ENCODE peak calls at places on chromosome 20, in four cellular contexts. D is H1, O is GM12878, E is HEK293T. X is an unnamed sample.

GRCh38 chr20:25540273-25540672 is 45.1 kb downstream of the NINL start:
- DNase-seq in D (no peak), O (no peak), E (no peak), X (no peak)

GRCh38 chr20:3307078-3307477 is 68.1 kb upstream of the SLC4A11 start:
- DNase-seq in D (no peak), O (no peak), E (no peak), X (no peak)

GRCh38 chr20:13028001-13028400 is 19.2 kb downstream of the SPTLC3 start:
- DNase-seq in D (no peak), O (no peak), E (no peak), X (no peak)

GRCh38 chr20:46688151-46689081 is 828 bp downstream of the TP53RK start:
- DNase-seq in D (no peak), O (no peak), E (no peak), X (no peak)

GRCh38 chr20:58045579-58045978 is 182.9 kb downstream of the ANKRD60 start:
- DNase-seq in D (no peak), O (no peak), E (no peak), X (no peak)

GRCh38 chr20:49482621-49483017 is at the start of gene KCNB1:
- DNase-seq in D (peak), O (no peak), E (peak), X (peak)

GRCh38 chr20:62483613-62484468 is 8.0 kb upstream of the GATA5 start:
- DNase-seq in D (no peak), O (no peak), E (no peak), X (no peak)

GRCh38 chr20:17642404-17643269 is 39.4 kb downstream of the RRBP1 start:
- DNase-seq in D (no peak), O (no peak), E (no peak), X (no peak)

GRCh38 chr20:50237349-50237748 is 46.7 kb downstream of the CEBPB start:
- DNase-seq in D (no peak), O (no peak), E (no peak), X (no peak)

GRCh38 chr20:43960231-43960630 is 45.6 kb downstream of the TOX2 start:
- DNase-seq in D (no peak), O (no peak), E (no peak), X (no peak)

GRCh38 chr20:24894488-24894887 is 54.6 kb upstream of the CST7 start:
- DNase-seq in D (no peak), O (no peak), E (no peak), X (no peak)

GRCh38 chr20:9912858-9913434 is 74.1 kb upstream of the PAK5 start:
- DNase-seq in D (no peak), O (no peak), E (peak), X (peak)

DNA sequence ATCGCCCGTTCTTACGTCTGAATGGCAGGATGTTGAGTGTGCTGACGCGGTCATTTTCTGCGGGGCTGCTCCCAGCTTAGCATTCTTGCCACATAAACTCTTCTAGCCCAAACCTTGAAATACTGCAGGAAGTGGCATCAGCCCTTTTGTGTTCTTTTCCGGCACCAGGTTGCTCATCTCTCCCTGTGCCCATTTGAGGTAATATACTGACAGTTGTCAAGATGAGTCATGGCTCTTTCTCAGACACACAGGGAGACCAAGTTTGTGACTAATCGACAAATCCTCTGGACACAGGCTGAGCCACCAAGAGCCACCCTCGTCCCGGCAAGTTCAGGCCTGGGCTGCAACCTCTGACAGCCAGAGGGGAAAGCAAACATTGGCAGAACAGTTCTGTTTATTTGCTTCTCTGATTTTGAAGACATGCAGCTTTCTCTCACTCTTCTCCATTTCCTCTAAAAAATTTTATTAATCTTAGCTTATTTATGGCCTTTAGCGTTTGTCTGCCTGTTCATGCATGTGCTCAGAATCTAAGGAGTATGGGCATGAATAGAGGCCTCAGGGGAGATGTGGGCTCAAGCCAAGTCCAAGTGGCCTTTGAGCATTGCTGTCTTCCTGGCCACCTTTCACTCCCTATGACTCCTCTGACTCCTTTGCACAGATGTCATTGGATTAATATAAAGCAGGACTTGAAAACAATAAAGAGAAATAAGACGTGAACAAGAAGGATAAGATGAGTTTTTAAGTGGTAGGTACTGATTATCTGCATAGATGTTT is 328.2 kb upstream of the JAG1 start:
- DNase-seq in D (peak), O (no peak), E (no peak), X (no peak)
- TF ChIP-seq SUZ12 in D (no peak), O (no peak), E (no peak), X (no peak)

DNA sequence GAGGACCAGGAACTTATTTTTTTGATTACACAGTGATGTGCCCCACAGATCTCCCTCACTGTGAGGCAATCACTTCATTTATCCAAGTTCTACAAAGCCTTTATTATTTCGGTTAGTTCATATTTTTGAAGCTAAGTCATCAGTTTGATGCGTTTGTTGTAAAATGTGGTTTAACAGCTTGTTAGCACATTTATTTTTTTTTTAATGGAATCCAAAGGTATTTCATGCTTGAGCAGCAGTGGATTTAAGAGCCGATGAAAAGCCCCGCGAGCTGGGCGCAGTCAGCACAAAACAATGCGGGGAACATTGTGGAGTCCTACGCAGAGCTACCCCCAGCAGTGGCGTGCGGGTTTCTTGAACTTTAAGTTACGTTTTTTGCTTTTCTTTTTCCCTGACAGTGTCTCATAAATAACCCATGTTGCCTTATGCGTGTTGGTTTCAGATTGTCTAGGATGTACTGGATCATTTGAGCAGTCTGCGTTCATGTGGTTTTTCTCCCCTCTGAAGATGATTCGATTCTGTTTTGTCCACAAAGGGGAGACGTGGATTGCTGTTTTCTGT is 233.6 kb upstream of the BMP2 start:
- DNase-seq in D (no peak), O (no peak), E (no peak), X (no peak)
- TF ChIP-seq SUZ12 in D (no peak), O (no peak), E (no peak), X (no peak)

GRCh38 chr20:22339946-22340345 is 244.4 kb downstream of the FOXA2 start:
- DNase-seq in D (no peak), O (no peak), E (no peak), X (no peak)
- TF ChIP-seq SUZ12 in D (no peak), O (no peak), E (no peak), X (no peak)

GRCh38 chr20:59437601-59438031 is 137.2 kb downstream of the EDN3 start:
- DNase-seq in D (no peak), O (no peak), E (no peak), X (no peak)
- TF ChIP-seq SUZ12 in D (no peak), O (no peak), E (no peak), X (no peak)

GRCh38 chr20:53837126-53837826 is 233.1 kb downstream of the BCAS1 start:
- DNase-seq in D (no peak), O (no peak), E (no peak), X (no peak)
- TF ChIP-seq SUZ12 in D (no peak), O (no peak), E (no peak), X (no peak)

GRCh38 chr20:21433329-21433890 is 36.1 kb upstream of the NKX2-4 start:
- DNase-seq in D (no peak), O (no peak), E (no peak), X (no peak)
- TF ChIP-seq SUZ12 in D (no peak), O (no peak), E (no peak), X (no peak)

DNA sequence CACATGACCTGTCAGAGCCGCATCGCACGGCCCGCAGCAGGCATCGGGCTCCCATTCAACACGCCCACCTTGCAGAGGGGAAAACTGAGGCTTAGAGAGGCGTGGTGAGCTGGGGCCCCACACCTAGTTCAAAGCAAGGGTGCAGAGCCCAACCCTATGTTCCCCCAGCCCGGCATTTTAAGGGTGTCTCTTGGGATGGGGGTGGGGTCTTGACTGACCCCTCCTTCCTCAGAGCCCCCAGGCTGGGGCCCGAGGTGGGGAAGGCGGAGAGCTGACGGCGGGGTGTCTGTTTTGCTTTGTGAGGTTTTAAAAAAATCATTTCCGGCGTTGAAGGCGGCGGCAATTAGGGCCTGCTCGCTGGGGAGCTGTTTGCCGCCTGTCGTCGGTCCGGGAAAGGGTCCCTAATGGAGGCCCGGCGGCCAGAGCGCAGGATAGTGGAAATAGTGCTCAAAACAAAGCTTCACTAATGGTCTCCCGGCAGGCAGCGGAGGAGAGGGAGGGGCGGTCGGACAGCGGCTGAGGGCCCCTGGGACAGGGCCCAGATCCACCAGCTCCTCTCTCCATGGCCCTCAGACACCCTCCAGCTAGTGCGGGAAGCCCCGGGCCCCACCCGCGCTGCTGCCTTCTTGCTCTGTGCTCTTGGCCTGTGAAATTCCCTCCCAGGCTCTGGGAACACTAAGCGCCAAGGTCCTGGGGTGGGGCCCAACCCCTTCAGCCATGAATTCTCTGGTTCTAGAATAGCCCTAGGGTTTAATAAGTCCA is 11.9 kb downstream of the VSTM2L start:
- DNase-seq in D (no peak), O (no peak), E (peak), X (peak)
- TF ChIP-seq SUZ12 in D (no peak), O (no peak), E (no peak), X (no peak)

X was measured in NT2/D1.